ENCODE peak calls at places on chromosomes 2 and 18, in four cellular contexts. M, C, H and W are unnamed samples.
A peak's percentile ranks its signal among the peaks of the same experiment; 100 is the strongest.

GRCh38 chr2:212282596-212283330 is 255.8 kb downstream of the ERBB4 start:
- DNase-seq in C (no peak), M (no peak), H (no peak), W (no peak)

GRCh38 chr18:50507120-50507590 is 52.7 kb upstream of the MAPK4 start:
- DNase-seq in H (peak; percentile 67), M (peak; percentile 49), C (no peak), W (peak; percentile 72)

GRCh38 chr2:100043891-100044255 is 98.5 kb downstream of the AFF3 start:
- DNase-seq in H (no peak), M (no peak), C (no peak), W (no peak)

GRCh38 chr2:38099096-38099997 is 23.4 kb upstream of the CYP1B1 start:
- DNase-seq in M (no peak), C (no peak), H (no peak), W (no peak)

GRCh38 chr18:69840445-69840844 is 107.2 kb downstream of the CD226 start:
- DNase-seq in C (no peak), H (peak; percentile 25), M (no peak), W (no peak)

GRCh38 chr2:169767243-169767888 is 31.3 kb upstream of the SSB start:
- DNase-seq in M (peak; percentile 61), C (no peak), H (peak; percentile 85), W (peak; percentile 67)

GRCh38 chr2:40016151-40016885 is 237.3 kb upstream of the THUMPD2 start:
- DNase-seq in H (no peak), C (no peak), M (no peak), W (no peak)

GRCh38 chr18:76528477-76529432 is 33.7 kb upstream of the ZNF516 start:
- DNase-seq in H (peak; percentile 71), C (no peak), M (no peak), W (peak; percentile 82)

GRCh38 chr2:161208527-161209139 is 48.4 kb downstream of the TANK start:
- DNase-seq in C (no peak), H (peak; percentile 82), M (peak; percentile 40), W (no peak)

GRCh38 chr18:13539843-13540535 is 186.4 kb downstream of the FAM210A start:
- DNase-seq in H (no peak), C (no peak), M (no peak), W (no peak)

GRCh38 chr2:205706769-205707375 is 24.6 kb downstream of the NRP2 start:
- DNase-seq in M (no peak), C (peak; percentile 83), H (peak; percentile 93), W (peak; percentile 94)

GRCh38 chr2:14720739-14721138 is 88.2 kb downstream of the LRATD1 start:
- DNase-seq in H (no peak), M (no peak), C (no peak), W (no peak)

GRCh38 chr2:176122633-176123482 is at the start of gene HOXD9:
- DNase-seq in M (no peak), C (no peak), H (no peak), W (peak; percentile 87)

GRCh38 chr18:22052405-22053105 is 116.8 kb upstream of the GATA6 start:
- DNase-seq in H (peak; percentile 5), M (no peak), C (no peak), W (no peak)

GRCh38 chr2:57936216-57936615 is 110.4 kb upstream of the VRK2 start:
- DNase-seq in M (no peak), C (no peak), H (peak; percentile 12), W (no peak)

GRCh38 chr2:163191372-163191771 is 352.8 kb upstream of the KCNH7 start:
- DNase-seq in H (peak; percentile 82), M (peak; percentile 8), C (no peak), W (no peak)

GRCh38 chr18:10460414-10461018 is 6.1 kb downstream of the APCDD1 start:
- DNase-seq in H (no peak), C (no peak), M (no peak), W (no peak)

GRCh38 chr18:10454800-10455550 is 540 bp downstream of the APCDD1 start:
- DNase-seq in C (peak; percentile 70), H (no peak), M (no peak), W (no peak)

GRCh38 chr18:10455726-10456453 is 1.5 kb downstream of the APCDD1 start:
- DNase-seq in C (no peak), M (no peak), H (no peak), W (no peak)

GRCh38 chr18:10456718-10457499 is 2.5 kb downstream of the APCDD1 start:
- DNase-seq in H (no peak), C (no peak), M (no peak), W (no peak)

DNA sequence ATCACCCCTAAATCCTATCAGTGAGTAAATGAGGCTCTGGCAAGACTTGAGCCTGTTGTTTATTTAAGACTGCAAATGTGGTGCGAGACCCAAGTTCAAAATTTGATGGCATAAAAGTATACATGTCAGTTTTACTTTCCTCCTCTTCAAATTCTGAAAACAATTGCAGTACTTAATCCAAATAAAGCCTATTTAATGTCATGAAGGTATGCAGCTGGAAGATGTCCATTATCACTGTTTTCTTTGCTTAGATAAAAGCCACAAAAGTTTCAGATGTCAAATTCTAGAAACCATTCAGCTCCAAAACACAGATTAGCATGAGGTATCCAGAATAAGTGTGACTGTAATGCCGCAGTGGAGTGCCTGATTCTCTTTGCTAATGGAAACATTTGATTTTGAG is 3.4 kb downstream of the APCDD1 start:
- DNase-seq in M (no peak), H (no peak), C (no peak), W (no peak)
- H3K4me3 ChIP-seq in M (no peak overlapping the region), H (no peak overlapping the region), C (no peak overlapping the region), W (no peak overlapping the region)

GRCh38 chr2:113124181-113124961 is 3.0 kb upstream of the IL1RN start:
- DNase-seq in M (no peak), H (peak; percentile 36), C (no peak), W (no peak)

GRCh38 chr2:113127646-113128385 is 418 bp downstream of the IL1RN start:
- DNase-seq in H (no peak), M (no peak), C (no peak), W (no peak)

GRCh38 chr2:113126845-113127645 is at the start of gene IL1RN:
- DNase-seq in C (no peak), H (no peak), M (no peak), W (no peak)

GRCh38 chr2:113123731-113124130 is 3.7 kb upstream of the IL1RN start:
- DNase-seq in C (no peak), H (no peak), M (no peak), W (no peak)

DNA sequence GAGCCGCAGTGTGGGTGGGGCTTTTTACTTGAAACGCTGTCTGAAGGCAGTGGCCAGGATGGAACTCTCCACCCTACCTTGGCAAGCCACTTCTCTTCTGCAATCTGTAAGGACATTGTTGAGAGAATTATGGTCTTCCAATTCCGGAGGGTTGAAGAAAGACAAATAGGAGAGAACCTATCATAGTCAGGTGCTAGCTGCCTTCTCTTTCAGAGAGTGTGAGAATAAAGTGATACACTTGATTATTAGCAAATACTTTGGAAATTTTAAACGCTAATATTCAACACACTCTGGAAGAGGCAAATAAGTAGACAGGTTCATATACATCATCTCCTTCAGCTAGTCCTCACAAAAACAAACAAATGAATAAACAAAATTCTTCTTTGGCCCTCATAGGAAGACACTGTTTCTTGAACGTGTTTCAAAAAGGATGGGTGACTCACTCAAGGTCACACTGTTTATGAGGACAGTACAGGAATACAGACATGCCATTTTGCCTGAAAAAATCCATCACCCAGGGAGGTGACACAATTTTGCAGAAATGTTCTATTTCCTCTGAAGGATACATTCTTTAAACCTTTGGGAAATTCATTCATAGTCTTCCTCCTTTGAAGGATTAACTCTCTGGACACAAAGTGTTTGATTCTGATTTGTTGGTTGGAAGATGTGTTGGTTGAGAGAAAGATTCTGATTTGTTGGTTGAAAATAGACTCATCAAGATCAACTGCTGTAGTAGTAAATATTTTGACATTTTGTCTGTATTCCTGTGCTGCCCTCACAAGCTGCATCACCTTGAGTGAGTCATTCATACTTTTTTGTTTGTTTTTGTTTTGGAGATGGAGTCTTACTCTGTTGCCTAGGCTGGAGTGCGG is 2.2 kb upstream of the IL1RN start:
- DNase-seq in H (no peak), C (no peak), M (no peak), W (no peak)
- H3K4me3 ChIP-seq in H (no peak overlapping the region), C (no peak overlapping the region), M (no peak overlapping the region), W (no peak overlapping the region)

GRCh38 chr2:7430421-7430868 is 513.2 kb downstream of the RNF144A start:
- DNase-seq in C (peak; percentile 48), M (no peak), H (no peak), W (no peak)
- H3K4me3 ChIP-seq in C (no peak overlapping the region), M (no peak overlapping the region), H (no peak overlapping the region), W (no peak overlapping the region)

GRCh38 chr2:15936277-15937104 is 3.9 kb upstream of the MYCN start:
- DNase-seq in C (no peak), H (no peak), M (no peak), W (no peak)
- H3K4me3 ChIP-seq in C (no peak overlapping the region), H (no peak overlapping the region), M (no peak overlapping the region), W (no peak overlapping the region)

GRCh38 chr2:10814142-10814541 is 1.6 kb upstream of the PDIA6 start:
- DNase-seq in H (no peak), C (no peak), M (no peak), W (peak; percentile 48)

GRCh38 chr2:10811552-10811951 is 1.0 kb downstream of the PDIA6 start:
- DNase-seq in C (no peak), H (no peak), M (no peak), W (peak; percentile 56)

GRCh38 chr2:10813085-10813748 is 632 bp upstream of the PDIA6 start:
- DNase-seq in M (no peak), C (no peak), H (no peak), W (peak; percentile 39)

GRCh38 chr2:10812362-10813084 is at the start of gene PDIA6:
- DNase-seq in M (peak; percentile 99), C (peak; percentile 99), H (peak; percentile 97), W (peak; percentile 98)

DNA sequence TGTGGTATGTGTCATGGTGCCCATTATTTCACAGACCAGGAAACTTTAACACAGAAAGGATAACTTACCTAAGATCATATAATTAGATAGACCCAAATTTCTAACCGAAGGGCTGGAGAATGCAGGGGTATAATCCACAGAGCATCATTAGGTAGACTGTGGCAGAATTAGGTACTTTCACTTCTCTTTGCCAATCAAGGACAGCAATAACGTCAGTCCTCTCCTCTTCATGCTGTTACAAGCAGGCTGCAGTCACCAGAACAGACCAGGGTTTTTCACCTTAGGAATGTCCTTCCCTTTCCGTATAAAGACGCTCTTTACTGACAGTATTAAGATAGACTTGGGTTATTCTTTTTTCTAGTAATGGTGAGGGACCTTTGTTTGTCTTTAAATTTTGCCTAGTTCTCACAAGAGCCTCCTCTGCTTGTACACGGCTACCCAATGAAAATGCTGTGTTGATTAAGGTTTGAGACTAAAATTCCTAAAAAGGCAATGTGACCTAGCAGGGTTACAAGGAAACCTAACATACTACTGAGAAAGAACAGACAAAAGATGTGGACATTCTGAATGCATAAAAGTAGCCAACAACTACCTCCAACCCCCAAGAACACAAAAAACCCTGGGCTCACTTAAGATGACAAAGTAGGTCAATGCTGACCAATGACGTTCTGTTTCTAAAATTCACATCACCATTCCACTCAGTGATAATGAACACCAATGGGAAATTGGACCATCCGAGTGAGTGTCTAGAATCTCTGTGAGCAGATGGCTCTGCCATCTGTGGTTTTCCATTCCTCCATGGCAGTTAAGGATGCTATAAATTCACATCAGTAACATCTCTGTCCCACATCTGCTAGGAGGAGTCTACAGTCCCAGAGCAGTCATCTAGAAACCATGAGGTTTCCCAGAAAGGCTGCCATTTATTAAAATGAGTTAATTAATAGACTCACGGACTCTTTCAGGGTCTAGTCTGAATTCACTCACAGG is 2.1 kb downstream of the PDIA6 start:
- DNase-seq in H (peak; percentile 55), C (no peak), M (peak; percentile 25), W (peak; percentile 11)
- H3K4me3 ChIP-seq in H (peak overlapping the region; percentile 23), C (no peak overlapping the region), M (peak overlapping the region; percentile 99), W (no peak overlapping the region)